ENCODE peak calls at places on chromosomes 16 and 17, in ten cellular contexts. O, S, J, A, G, V, F, W, K and Z are unnamed samples.

GRCh38 chr17:77736207-77736600 is 222.3 kb upstream of the TNRC6C start:
- DNase-seq in O (no peak), S (no peak), J (no peak), A (no peak), G (no peak), V (no peak), F (no peak), W (no peak), K (no peak), Z (no peak)

GRCh38 chr17:58176200-58176599 is 9.4 kb downstream of the OR4D2 start:
- DNase-seq in O (no peak), S (no peak), J (no peak), A (no peak), G (no peak), V (no peak), F (no peak), W (no peak), K (no peak), Z (peak; percentile 28)

GRCh38 chr17:2436516-2436915 is 35.7 kb upstream of the MNT start:
- DNase-seq in O (no peak), S (no peak), J (peak; percentile 98), A (no peak), G (no peak), V (no peak), F (no peak), W (no peak), K (no peak), Z (no peak)

GRCh38 chr17:81004336-81005015 is 12.8 kb downstream of the CHMP6 start:
- DNase-seq in O (no peak), S (peak; percentile 31), J (no peak), A (peak; percentile 75), G (no peak), V (no peak), F (no peak), W (no peak), K (no peak), Z (no peak)

GRCh38 chr17:71631483-71631882 is 489.3 kb upstream of the SOX9 start:
- DNase-seq in O (no peak), S (no peak), J (no peak), A (no peak), G (no peak), V (no peak), F (peak; percentile 80), W (no peak), K (no peak), Z (peak; percentile 45)

GRCh38 chr17:48047113-48047740 is 932 bp upstream of the NFE2L1 start:
- DNase-seq in O (no peak), S (no peak), J (peak; percentile 67), A (no peak), G (no peak), V (no peak), F (no peak), W (no peak), K (no peak), Z (no peak)

GRCh38 chr16:84098939-84099338 is 17.8 kb downstream of the MBTPS1 start:
- DNase-seq in O (no peak), S (no peak), J (peak; percentile 8), A (no peak), G (no peak), V (no peak), F (no peak), W (no peak), K (no peak), Z (no peak)

GRCh38 chr17:72822358-72823023 is 270.0 kb downstream of the SLC39A11 start:
- DNase-seq in O (no peak), S (no peak), J (peak; percentile 39), A (no peak), G (no peak), V (no peak), F (no peak), W (no peak), K (no peak), Z (peak; percentile 49)

GRCh38 chr16:53415504-53415903 is 18.8 kb upstream of the RBL2 start:
- DNase-seq in O (no peak), S (no peak), J (peak; percentile 78), A (no peak), G (no peak), V (peak; percentile 61), F (peak; percentile 1), W (no peak), K (no peak), Z (no peak)

GRCh38 chr16:67282447-67282805 is 3.1 kb downstream of the PLEKHG4 start:
- DNase-seq in O (no peak), S (no peak), J (no peak), A (no peak), G (no peak), V (no peak), F (no peak), W (no peak), K (no peak), Z (no peak)

GRCh38 chr16:16038950-16039349 is 89.5 kb downstream of the ABCC1 start:
- DNase-seq in O (no peak), S (no peak), J (no peak), A (no peak), G (no peak), V (no peak), F (no peak), W (no peak), K (no peak), Z (no peak)

GRCh38 chr17:62665599-62665998 is 38.1 kb downstream of the MRC2 start:
- DNase-seq in O (no peak), S (no peak), J (no peak), A (no peak), G (no peak), V (no peak), F (no peak), W (no peak), K (no peak), Z (no peak)

GRCh38 chr17:68048996-68049395 is 13.5 kb downstream of the KPNA2 start:
- DNase-seq in O (no peak), S (no peak), J (peak; percentile 18), A (no peak), G (no peak), V (no peak), F (peak; percentile 54), W (no peak), K (no peak), Z (no peak)

GRCh38 chr17:32483451-32484019 is 3.3 kb upstream of the CDK5R1 start:
- DNase-seq in O (no peak), S (no peak), J (peak; percentile 72), A (no peak), G (peak; percentile 86), V (peak; percentile 73), F (peak; percentile 70), W (peak; percentile 93), K (peak; percentile 9), Z (peak; percentile 69)

GRCh38 chr16:50284131-50284911 is 18.0 kb downstream of the ADCY7 start:
- DNase-seq in O (no peak), S (no peak), J (no peak), A (no peak), G (peak; percentile 75), V (peak; percentile 85), F (no peak), W (no peak), K (no peak), Z (no peak)

GRCh38 chr16:87556941-87557459 is 45.3 kb upstream of the JPH3 start:
- DNase-seq in O (no peak), S (no peak), J (no peak), A (no peak), G (peak; percentile 75), V (no peak), F (no peak), W (no peak), K (no peak), Z (no peak)

GRCh38 chr17:6070280-6070894 is at the start of gene WSCD1:
- DNase-seq in O (no peak), S (no peak), J (no peak), A (peak; percentile 22), G (no peak), V (peak; percentile 41), F (no peak), W (no peak), K (no peak), Z (no peak)

GRCh38 chr17:61131555-61131954 is 268.1 kb upstream of the TBX2 start:
- DNase-seq in O (no peak), S (no peak), J (no peak), A (no peak), G (no peak), V (no peak), F (no peak), W (no peak), K (no peak), Z (no peak)

GRCh38 chr16:8391219-8391757 is 199.0 kb downstream of the TMEM114 start:
- DNase-seq in O (no peak), S (no peak), J (peak; percentile 18), A (no peak), G (no peak), V (no peak), F (no peak), W (no peak), K (no peak), Z (no peak)

GRCh38 chr17:28925912-28926365 is 23.1 kb upstream of the DHRS13 start:
- DNase-seq in O (no peak), S (peak; percentile 65), J (no peak), A (peak; percentile 55), G (no peak), V (no peak), F (peak; percentile 85), W (no peak), K (peak; percentile 22), Z (peak; percentile 97)

GRCh38 chr16:56847173-56847948 is 17.6 kb upstream of the SLC12A3 start:
- DNase-seq in O (no peak), S (no peak), J (no peak), A (peak; percentile 21), G (no peak), V (peak; percentile 70), F (peak; percentile 25), W (no peak), K (no peak), Z (no peak)

GRCh38 chr16:88195021-88195581 is 187.7 kb upstream of the ZNF469 start:
- DNase-seq in O (no peak), S (no peak), J (no peak), A (no peak), G (no peak), V (no peak), F (no peak), W (no peak), K (peak; percentile 2), Z (no peak)

GRCh38 chr17:75769536-75769935 is 4.5 kb upstream of the GALK1 start:
- DNase-seq in O (no peak), S (no peak), J (peak; percentile 91), A (no peak), G (no peak), V (no peak), F (no peak), W (no peak), K (no peak), Z (no peak)

GRCh38 chr16:200388-200787 is 20.1 kb downstream of the HBQ1 start:
- DNase-seq in O (no peak), S (no peak), J (no peak), A (no peak), G (no peak), V (no peak), F (peak; percentile 80), W (no peak), K (no peak), Z (peak; percentile 74)

GRCh38 chr16:46929378-46930332 is 43.8 kb downstream of the DNAJA2 start:
- DNase-seq in O (peak; percentile 29), S (peak; percentile 29), J (peak; percentile 76), A (peak; percentile 76), G (peak; percentile 64), V (peak; percentile 70), F (peak; percentile 62), W (no peak), K (no peak), Z (peak; percentile 55)

GRCh38 chr17:8965394-8966168 is at the start of gene PIK3R5:
- DNase-seq in O (peak; percentile 62), S (peak; percentile 66), J (no peak), A (peak; percentile 80), G (peak; percentile 79), V (peak; percentile 82), F (no peak), W (no peak), K (peak; percentile 73), Z (no peak)

GRCh38 chr16:30557950-30558788 is at the start of gene ZNF764:
- DNase-seq in O (peak; percentile 82), S (peak; percentile 90), J (peak; percentile 98), A (peak; percentile 97), G (peak; percentile 99), V (peak; percentile 99), F (peak; percentile 99), W (peak; percentile 92), K (peak; percentile 95), Z (peak; percentile 98)